ENCODE peak calls at places on chromosome 16, in five cellular contexts. One of them, this sample, is unnamed.

GRCh38 chr16:50567651-50568050 is 19.5 kb downstream of the NKD1 start:
- DNase-seq in fibroblast of gingiva: no peak
- DNase-seq in A549: no peak
- DNase-seq in HFFc6: no peak
- DNase-seq in tibial nerve: no peak
- DNase-seq in this sample: no peak

GRCh38 chr16:80731915-80732314 is 72.5 kb downstream of the CDYL2 start:
- DNase-seq in A549: no peak
- DNase-seq in tibial nerve: no peak
- DNase-seq in fibroblast of gingiva: no peak
- DNase-seq in HFFc6: no peak
- DNase-seq in this sample: no peak

GRCh38 chr16:89318430-89318758 is 100.9 kb downstream of the ZNF778 start:
- DNase-seq in fibroblast of gingiva: no peak
- DNase-seq in A549: no peak
- DNase-seq in HFFc6: no peak
- DNase-seq in tibial nerve: no peak
- DNase-seq in this sample: no peak

GRCh38 chr16:87322833-87323726 is 5.9 kb upstream of the C16orf95 start:
- DNase-seq in tibial nerve: no peak
- DNase-seq in fibroblast of gingiva: no peak
- DNase-seq in A549: no peak
- DNase-seq in HFFc6: no peak
- DNase-seq in this sample: no peak

GRCh38 chr16:2871926-2872325 is 11.1 kb upstream of the FLYWCH2 start:
- DNase-seq in HFFc6: no peak
- DNase-seq in A549: no peak
- DNase-seq in tibial nerve: no peak
- DNase-seq in fibroblast of gingiva: no peak
- DNase-seq in this sample: no peak

GRCh38 chr16:57042157-57043111 is 49.9 kb upstream of the CPNE2 start:
- DNase-seq in fibroblast of gingiva: no peak
- DNase-seq in HFFc6: peak
- DNase-seq in tibial nerve: no peak
- DNase-seq in A549: no peak
- DNase-seq in this sample: no peak

GRCh38 chr16:74709477-74709877 is 8.8 kb upstream of the MLKL start:
- DNase-seq in fibroblast of gingiva: peak
- DNase-seq in tibial nerve: peak
- DNase-seq in HFFc6: peak
- DNase-seq in A549: peak
- DNase-seq in this sample: peak

GRCh38 chr16:19137621-19138128 is 23.9 kb downstream of the ITPRIPL2 start:
- DNase-seq in HFFc6: no peak
- DNase-seq in fibroblast of gingiva: no peak
- DNase-seq in tibial nerve: no peak
- DNase-seq in A549: no peak
- DNase-seq in this sample: no peak

GRCh38 chr16:50878966-50879615 is 137.2 kb downstream of the CYLD start:
- DNase-seq in HFFc6: no peak
- DNase-seq in A549: no peak
- DNase-seq in fibroblast of gingiva: no peak
- DNase-seq in tibial nerve: no peak
- DNase-seq in this sample: no peak

GRCh38 chr16:80602894-80603293 is 62.1 kb downstream of the DYNLRB2 start:
- DNase-seq in HFFc6: no peak
- DNase-seq in tibial nerve: no peak
- DNase-seq in A549: no peak
- DNase-seq in fibroblast of gingiva: no peak
- DNase-seq in this sample: no peak

GRCh38 chr16:58339452-58339938 is 44.7 kb upstream of the PRSS54 start:
- DNase-seq in fibroblast of gingiva: no peak
- DNase-seq in HFFc6: peak
- DNase-seq in tibial nerve: no peak
- DNase-seq in A549: peak
- DNase-seq in this sample: no peak

GRCh38 chr16:69260019-69260418 is 51.1 kb upstream of the VPS4A start:
- DNase-seq in HFFc6: no peak
- DNase-seq in fibroblast of gingiva: no peak
- DNase-seq in A549: no peak
- DNase-seq in tibial nerve: no peak
- DNase-seq in this sample: no peak

GRCh38 chr16:2953706-2954105 is 10.4 kb upstream of the KREMEN2 start:
- DNase-seq in tibial nerve: no peak
- DNase-seq in HFFc6: no peak
- DNase-seq in A549: no peak
- DNase-seq in fibroblast of gingiva: no peak
- DNase-seq in this sample: no peak

GRCh38 chr16:20862162-20862960 is 37.8 kb downstream of the DCUN1D3 start:
- DNase-seq in fibroblast of gingiva: no peak
- DNase-seq in A549: no peak
- DNase-seq in tibial nerve: no peak
- DNase-seq in HFFc6: no peak
- DNase-seq in this sample: no peak

GRCh38 chr16:67481561-67482259 is 753 bp upstream of the ATP6V0D1 start:
- DNase-seq in tibial nerve: no peak
- DNase-seq in A549: no peak
- DNase-seq in HFFc6: no peak
- DNase-seq in fibroblast of gingiva: no peak
- DNase-seq in this sample: no peak

GRCh38 chr16:69105501-69106361 is at the start of gene HAS3:
- DNase-seq in A549: peak
- DNase-seq in tibial nerve: no peak
- DNase-seq in fibroblast of gingiva: peak
- DNase-seq in HFFc6: peak
- DNase-seq in this sample: peak

GRCh38 chr16:66265556-66266133 is 100.8 kb upstream of the CDH5 start:
- DNase-seq in tibial nerve: no peak
- DNase-seq in HFFc6: no peak
- DNase-seq in fibroblast of gingiva: no peak
- DNase-seq in A549: no peak
- DNase-seq in this sample: no peak

GRCh38 chr16:57797526-57798266 is 4.6 kb downstream of the KIFC3 start:
- DNase-seq in tibial nerve: no peak
- DNase-seq in A549: peak
- DNase-seq in fibroblast of gingiva: no peak
- DNase-seq in HFFc6: no peak
- DNase-seq in this sample: no peak

GRCh38 chr16:11682655-11683096 is 14.4 kb downstream of the SNN start:
- DNase-seq in A549: no peak
- DNase-seq in tibial nerve: no peak
- DNase-seq in fibroblast of gingiva: peak
- DNase-seq in HFFc6: peak
- DNase-seq in this sample: no peak